ENCODE peak calls at places on chromosomes 1 and 21, in nine cellular contexts. E is spleen; K is iPS DF 6.9; Y is sigmoid colon; P is psoas muscle; I is effector memory CD4-positive, alpha-beta T cell; Z is hepatocyte; A is MM.1S; U is left ventricle myocardium inferior. S is an unnamed sample. For H3K4me1, the result is how much of the 10 kb centered on the place peaks cover.

GRCh38 chr1:76998582-76999189 is 131.4 kb downstream of the ST6GALNAC5 start:
- DNase-seq in E (no peak), K (no peak), Y (no peak), P (no peak), I (no peak), Z (no peak), A (no peak), U (no peak), S (no peak)

GRCh38 chr1:20724364-20725188 is 6.8 kb upstream of the KIF17 start:
- DNase-seq in E (no peak), K (no peak), Y (peak), P (no peak), I (no peak), Z (no peak), A (no peak), U (peak), S (no peak)

GRCh38 chr21:38659936-38660332 is 145.8 kb upstream of the ETS2 start:
- DNase-seq in E (no peak), K (no peak), Y (no peak), P (no peak), I (no peak), Z (no peak), A (no peak), U (no peak), S (no peak)

GRCh38 chr1:200118779-200119505 is 91.4 kb downstream of the NR5A2 start:
- DNase-seq in E (no peak), K (no peak), Y (no peak), P (no peak), I (no peak), Z (peak), A (peak), U (no peak), S (no peak)

GRCh38 chr1:95108792-95109191 is 8.4 kb upstream of the TLCD4 start:
- DNase-seq in E (no peak), K (no peak), Y (no peak), P (no peak), I (no peak), Z (no peak), A (no peak), U (no peak), S (no peak)

GRCh38 chr1:1299686-1300351 is 7.9 kb downstream of the ACAP3 start:
- DNase-seq in E (no peak), K (no peak), Y (no peak), P (no peak), I (no peak), Z (no peak), A (peak), U (no peak), S (no peak)

GRCh38 chr1:203462878-203463277 is 12.7 kb upstream of the PRELP start:
- DNase-seq in E (no peak), K (no peak), Y (peak), P (peak), I (no peak), Z (no peak), A (no peak), U (no peak), S (no peak)

GRCh38 chr1:24110642-24111263 is 1.2 kb downstream of the MYOM3 start:
- DNase-seq in E (no peak), K (no peak), Y (no peak), P (peak), I (no peak), Z (no peak), A (no peak), U (peak), S (no peak)

GRCh38 chr1:50766688-50767087 is 193.4 kb downstream of the FAF1 start:
- DNase-seq in E (no peak), K (no peak), Y (no peak), P (no peak), I (no peak), Z (no peak), A (no peak), U (no peak), S (no peak)

GRCh38 chr1:43284711-43285110 is 670 bp downstream of the C1orf210 start:
- DNase-seq in E (peak), K (no peak), Y (peak), P (no peak), I (no peak), Z (no peak), A (no peak), U (no peak), S (peak)
- H3K27ac ChIP-seq in E (no peak), K (no peak), Y (no peak), P (no peak), I (no peak), Z (peak), A (no peak), U (no peak), S (peak)

DNA sequence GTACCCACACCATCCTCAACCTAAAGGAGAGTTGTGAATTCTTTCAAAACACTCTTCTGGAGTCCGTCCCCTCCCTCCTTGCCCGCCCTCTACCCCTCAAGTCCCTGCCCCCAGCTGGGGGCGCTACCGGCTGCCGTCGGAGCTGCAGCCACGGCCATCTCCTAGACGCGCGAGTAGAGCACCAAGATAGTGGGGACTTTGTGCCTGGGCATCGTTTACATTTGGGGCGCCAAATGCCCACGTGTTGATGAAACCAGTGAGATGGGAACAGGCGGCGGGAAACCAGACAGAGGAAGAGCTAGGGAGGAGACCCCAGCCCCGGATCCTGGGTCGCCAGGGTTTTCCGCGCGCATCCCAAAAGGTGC is 647 bp upstream of the OLIG2 start:
- DNase-seq in E (no peak), K (no peak), Y (no peak), P (no peak), I (no peak), Z (no peak), A (no peak), U (no peak), S (no peak)
- H3K4me1 ChIP-seq in E (under half), K (under half), Y (under half), P (under half), I (half or more), Z (under half), A (under half), U (half or more), S (under half)

GRCh38 chr1:32250893-32251716 is at the start of gene LCK:
- DNase-seq in E (peak), K (no peak), Y (no peak), P (no peak), I (peak), Z (no peak), A (no peak), U (no peak), S (no peak)
- H3K4me3 ChIP-seq in E (peak), K (no peak), Y (no peak), P (no peak), I (peak), Z (no peak), A (peak), U (no peak), S (no peak)

GRCh38 chr1:113103048-113103447 is 30.1 kb downstream of the LRIG2 start:
- DNase-seq in E (no peak), K (no peak), Y (no peak), P (no peak), I (no peak), Z (no peak), A (no peak), U (no peak), S (no peak)
- H3K27ac ChIP-seq in E (no peak), K (no peak), Y (no peak), P (no peak), I (no peak), Z (no peak), A (no peak), U (no peak), S (no peak)

GRCh38 chr1:159921700-159922498 is 3.4 kb downstream of the TAGLN2 start:
- DNase-seq in E (peak), K (no peak), Y (no peak), P (no peak), I (peak), Z (no peak), A (no peak), U (no peak), S (no peak)
- H3K4me1 ChIP-seq in E (under half), K (under half), Y (under half), P (under half), I (under half), Z (under half), A (under half), U (half or more), S (under half)

GRCh38 chr1:221989741-221990140 is 247.9 kb upstream of the DUSP10 start:
- DNase-seq in E (no peak), K (no peak), Y (no peak), P (no peak), I (no peak), Z (no peak), A (no peak), U (no peak), S (no peak)
- H3K4me3 ChIP-seq in E (no peak), K (no peak), Y (no peak), P (no peak), I (no peak), Z (no peak), A (no peak), U (no peak), S (no peak)

GRCh38 chr1:32703479-32704291 is 1.1 kb upstream of the SYNC start:
- DNase-seq in E (peak), K (no peak), Y (peak), P (no peak), I (no peak), Z (peak), A (no peak), U (peak), S (no peak)
- H3K27ac ChIP-seq in E (peak), K (no peak), Y (peak), P (peak), I (no peak), Z (peak), A (no peak), U (peak), S (no peak)